ENCODE peak calls at places on chromosomes 5 and 9, in five cellular contexts. One of them, this sample, is unnamed.

GRCh38 chr9:22208846-22209585 is 199.9 kb upstream of the CDKN2B start:
- DNase-seq in non-pigmented ciliary epithelial cell: no peak
- DNase-seq in central memory CD8-positive, alpha-beta T cell: no peak
- DNase-seq in HEK293T: no peak
- DNase-seq in endothelial cell: no peak
- DNase-seq in this sample: no peak

GRCh38 chr9:108586451-108586850 is 269.3 kb downstream of the ACTL7B start:
- DNase-seq in endothelial cell: no peak
- DNase-seq in central memory CD8-positive, alpha-beta T cell: no peak
- DNase-seq in HEK293T: no peak
- DNase-seq in non-pigmented ciliary epithelial cell: no peak
- DNase-seq in this sample: no peak

GRCh38 chr9:99015448-99015847 is 71.7 kb downstream of the COL15A1 start:
- DNase-seq in HEK293T: no peak
- DNase-seq in central memory CD8-positive, alpha-beta T cell: no peak
- DNase-seq in non-pigmented ciliary epithelial cell: no peak
- DNase-seq in endothelial cell: no peak
- DNase-seq in this sample: no peak

GRCh38 chr9:75903785-75904360 is 13.4 kb downstream of the PCSK5 start:
- DNase-seq in endothelial cell: no peak
- DNase-seq in HEK293T: peak
- DNase-seq in non-pigmented ciliary epithelial cell: no peak
- DNase-seq in central memory CD8-positive, alpha-beta T cell: no peak
- DNase-seq in this sample: no peak

GRCh38 chr5:35061216-35061615 is 13.5 kb upstream of the AGXT2 start:
- DNase-seq in non-pigmented ciliary epithelial cell: no peak
- DNase-seq in central memory CD8-positive, alpha-beta T cell: no peak
- DNase-seq in HEK293T: no peak
- DNase-seq in endothelial cell: no peak
- DNase-seq in this sample: no peak

GRCh38 chr5:174491761-174492350 is 232.5 kb upstream of the MSX2 start:
- DNase-seq in central memory CD8-positive, alpha-beta T cell: no peak
- DNase-seq in non-pigmented ciliary epithelial cell: no peak
- DNase-seq in HEK293T: no peak
- DNase-seq in endothelial cell: no peak
- DNase-seq in this sample: no peak

GRCh38 chr5:1413611-1414241 is 31.5 kb downstream of the SLC6A3 start:
- DNase-seq in non-pigmented ciliary epithelial cell: no peak
- DNase-seq in endothelial cell: no peak
- DNase-seq in central memory CD8-positive, alpha-beta T cell: no peak
- DNase-seq in HEK293T: no peak
- DNase-seq in this sample: no peak

GRCh38 chr5:53560028-53560427 is 411 bp upstream of the NDUFS4 start:
- DNase-seq in endothelial cell: no peak
- DNase-seq in HEK293T: no peak
- DNase-seq in central memory CD8-positive, alpha-beta T cell: no peak
- DNase-seq in non-pigmented ciliary epithelial cell: no peak
- DNase-seq in this sample: no peak

GRCh38 chr5:172936441-172936840 is 22.8 kb upstream of the RPL26L1 start:
- DNase-seq in HEK293T: no peak
- DNase-seq in endothelial cell: no peak
- DNase-seq in non-pigmented ciliary epithelial cell: no peak
- DNase-seq in central memory CD8-positive, alpha-beta T cell: no peak
- DNase-seq in this sample: no peak

GRCh38 chr5:3058930-3059329 is 307.5 kb upstream of the IRX2 start:
- DNase-seq in endothelial cell: no peak
- DNase-seq in central memory CD8-positive, alpha-beta T cell: no peak
- DNase-seq in non-pigmented ciliary epithelial cell: no peak
- DNase-seq in HEK293T: no peak
- DNase-seq in this sample: no peak

GRCh38 chr5:76190356-76190755 is 107.2 kb downstream of the SV2C start:
- DNase-seq in non-pigmented ciliary epithelial cell: no peak
- DNase-seq in central memory CD8-positive, alpha-beta T cell: no peak
- DNase-seq in HEK293T: no peak
- DNase-seq in endothelial cell: no peak
- DNase-seq in this sample: no peak

GRCh38 chr9:95459218-95459617 is 57.6 kb downstream of the PTCH1 start:
- DNase-seq in central memory CD8-positive, alpha-beta T cell: no peak
- DNase-seq in endothelial cell: no peak
- DNase-seq in HEK293T: no peak
- DNase-seq in non-pigmented ciliary epithelial cell: no peak
- DNase-seq in this sample: no peak

GRCh38 chr9:136648746-136649145 is 14.0 kb upstream of the EGFL7 start:
- DNase-seq in HEK293T: no peak
- DNase-seq in central memory CD8-positive, alpha-beta T cell: no peak
- DNase-seq in endothelial cell: peak
- DNase-seq in non-pigmented ciliary epithelial cell: no peak
- DNase-seq in this sample: no peak

GRCh38 chr9:123282343-123283047 is 14.1 kb upstream of the STRBP start:
- DNase-seq in endothelial cell: no peak
- DNase-seq in non-pigmented ciliary epithelial cell: no peak
- DNase-seq in HEK293T: no peak
- DNase-seq in central memory CD8-positive, alpha-beta T cell: no peak
- DNase-seq in this sample: no peak